ENCODE peak calls at places on chromosomes 6 and 20, in five cellular contexts. One of them, this sample, is unnamed.

GRCh38 chr6:110874880-110875547 is 429 bp downstream of the AMD1 start:
- DNase-seq in stimulated activated CD4-positive, alpha-beta T cell treated with anti-CD3 and anti-CD28 coated beads, Interleukin-4, amount 100 ng/mL, for 48 hours: peak
- DNase-seq in stimulated activated CD8-positive, alpha-beta memory T cell treated with anti-CD3 and anti-CD28 coated beads, Interleukin-2, amount 100 ng/mL, for 1 hour: peak
- DNase-seq in Caki2: peak
- DNase-seq in bronchial epithelial cell: no peak
- DNase-seq in this sample: no peak

GRCh38 chr6:33683576-33684427 is 27.7 kb downstream of the UQCC2 start:
- DNase-seq in stimulated activated CD8-positive, alpha-beta memory T cell treated with anti-CD3 and anti-CD28 coated beads, Interleukin-2, amount 100 ng/mL, for 1 hour: no peak
- DNase-seq in stimulated activated CD4-positive, alpha-beta T cell treated with anti-CD3 and anti-CD28 coated beads, Interleukin-4, amount 100 ng/mL, for 48 hours: no peak
- DNase-seq in bronchial epithelial cell: no peak
- DNase-seq in Caki2: no peak
- DNase-seq in this sample: no peak

GRCh38 chr6:75481936-75482593 is 11.5 kb downstream of the FILIP1 start:
- DNase-seq in stimulated activated CD4-positive, alpha-beta T cell treated with anti-CD3 and anti-CD28 coated beads, Interleukin-4, amount 100 ng/mL, for 48 hours: no peak
- DNase-seq in Caki2: no peak
- DNase-seq in bronchial epithelial cell: no peak
- DNase-seq in stimulated activated CD8-positive, alpha-beta memory T cell treated with anti-CD3 and anti-CD28 coated beads, Interleukin-2, amount 100 ng/mL, for 1 hour: no peak
- DNase-seq in this sample: no peak

GRCh38 chr20:48381353-48382120 is 446.3 kb downstream of the PREX1 start:
- DNase-seq in bronchial epithelial cell: no peak
- DNase-seq in Caki2: no peak
- DNase-seq in stimulated activated CD8-positive, alpha-beta memory T cell treated with anti-CD3 and anti-CD28 coated beads, Interleukin-2, amount 100 ng/mL, for 1 hour: no peak
- DNase-seq in stimulated activated CD4-positive, alpha-beta T cell treated with anti-CD3 and anti-CD28 coated beads, Interleukin-4, amount 100 ng/mL, for 48 hours: no peak
- DNase-seq in this sample: no peak

GRCh38 chr6:87944541-87944954 is 103.1 kb upstream of the SPACA1 start:
- DNase-seq in bronchial epithelial cell: peak
- DNase-seq in stimulated activated CD4-positive, alpha-beta T cell treated with anti-CD3 and anti-CD28 coated beads, Interleukin-4, amount 100 ng/mL, for 48 hours: no peak
- DNase-seq in stimulated activated CD8-positive, alpha-beta memory T cell treated with anti-CD3 and anti-CD28 coated beads, Interleukin-2, amount 100 ng/mL, for 1 hour: no peak
- DNase-seq in Caki2: no peak
- DNase-seq in this sample: no peak

GRCh38 chr6:45727824-45728449 is 287.7 kb downstream of the CLIC5 start:
- DNase-seq in Caki2: no peak
- DNase-seq in stimulated activated CD8-positive, alpha-beta memory T cell treated with anti-CD3 and anti-CD28 coated beads, Interleukin-2, amount 100 ng/mL, for 1 hour: no peak
- DNase-seq in stimulated activated CD4-positive, alpha-beta T cell treated with anti-CD3 and anti-CD28 coated beads, Interleukin-4, amount 100 ng/mL, for 48 hours: no peak
- DNase-seq in bronchial epithelial cell: no peak
- DNase-seq in this sample: no peak

GRCh38 chr20:2349801-2350200 is 30.9 kb upstream of the TGM6 start:
- DNase-seq in bronchial epithelial cell: peak
- DNase-seq in stimulated activated CD8-positive, alpha-beta memory T cell treated with anti-CD3 and anti-CD28 coated beads, Interleukin-2, amount 100 ng/mL, for 1 hour: no peak
- DNase-seq in stimulated activated CD4-positive, alpha-beta T cell treated with anti-CD3 and anti-CD28 coated beads, Interleukin-4, amount 100 ng/mL, for 48 hours: no peak
- DNase-seq in Caki2: peak
- DNase-seq in this sample: no peak

GRCh38 chr6:83536034-83536646 is 23.8 kb downstream of the PRSS35 start:
- DNase-seq in bronchial epithelial cell: peak
- DNase-seq in stimulated activated CD8-positive, alpha-beta memory T cell treated with anti-CD3 and anti-CD28 coated beads, Interleukin-2, amount 100 ng/mL, for 1 hour: peak
- DNase-seq in Caki2: no peak
- DNase-seq in stimulated activated CD4-positive, alpha-beta T cell treated with anti-CD3 and anti-CD28 coated beads, Interleukin-4, amount 100 ng/mL, for 48 hours: peak
- DNase-seq in this sample: peak

GRCh38 chr6:40490508-40490907 is 96.7 kb downstream of the LRFN2 start:
- DNase-seq in Caki2: no peak
- DNase-seq in stimulated activated CD8-positive, alpha-beta memory T cell treated with anti-CD3 and anti-CD28 coated beads, Interleukin-2, amount 100 ng/mL, for 1 hour: no peak
- DNase-seq in bronchial epithelial cell: no peak
- DNase-seq in stimulated activated CD4-positive, alpha-beta T cell treated with anti-CD3 and anti-CD28 coated beads, Interleukin-4, amount 100 ng/mL, for 48 hours: no peak
- DNase-seq in this sample: no peak

GRCh38 chr6:13648850-13649249 is 33.7 kb downstream of the NOL7 start:
- DNase-seq in stimulated activated CD4-positive, alpha-beta T cell treated with anti-CD3 and anti-CD28 coated beads, Interleukin-4, amount 100 ng/mL, for 48 hours: no peak
- DNase-seq in bronchial epithelial cell: no peak
- DNase-seq in stimulated activated CD8-positive, alpha-beta memory T cell treated with anti-CD3 and anti-CD28 coated beads, Interleukin-2, amount 100 ng/mL, for 1 hour: no peak
- DNase-seq in Caki2: no peak
- DNase-seq in this sample: no peak

GRCh38 chr20:50015993-50016770 is 33.4 kb downstream of the SNAI1 start:
- DNase-seq in stimulated activated CD4-positive, alpha-beta T cell treated with anti-CD3 and anti-CD28 coated beads, Interleukin-4, amount 100 ng/mL, for 48 hours: no peak
- DNase-seq in bronchial epithelial cell: no peak
- DNase-seq in Caki2: no peak
- DNase-seq in stimulated activated CD8-positive, alpha-beta memory T cell treated with anti-CD3 and anti-CD28 coated beads, Interleukin-2, amount 100 ng/mL, for 1 hour: no peak
- DNase-seq in this sample: peak

GRCh38 chr6:28068067-28068466 is 12.3 kb upstream of the ZNF165 start:
- DNase-seq in Caki2: no peak
- DNase-seq in stimulated activated CD4-positive, alpha-beta T cell treated with anti-CD3 and anti-CD28 coated beads, Interleukin-4, amount 100 ng/mL, for 48 hours: no peak
- DNase-seq in stimulated activated CD8-positive, alpha-beta memory T cell treated with anti-CD3 and anti-CD28 coated beads, Interleukin-2, amount 100 ng/mL, for 1 hour: no peak
- DNase-seq in bronchial epithelial cell: no peak
- DNase-seq in this sample: no peak

GRCh38 chr6:18985061-18985460 is 597.9 kb downstream of the RNF144B start:
- DNase-seq in stimulated activated CD4-positive, alpha-beta T cell treated with anti-CD3 and anti-CD28 coated beads, Interleukin-4, amount 100 ng/mL, for 48 hours: no peak
- DNase-seq in bronchial epithelial cell: no peak
- DNase-seq in stimulated activated CD8-positive, alpha-beta memory T cell treated with anti-CD3 and anti-CD28 coated beads, Interleukin-2, amount 100 ng/mL, for 1 hour: no peak
- DNase-seq in Caki2: no peak
- DNase-seq in this sample: no peak

GRCh38 chr6:75893058-75893775 is 144.2 kb downstream of the MYO6 start:
- DNase-seq in Caki2: peak
- DNase-seq in bronchial epithelial cell: peak
- DNase-seq in stimulated activated CD8-positive, alpha-beta memory T cell treated with anti-CD3 and anti-CD28 coated beads, Interleukin-2, amount 100 ng/mL, for 1 hour: no peak
- DNase-seq in stimulated activated CD4-positive, alpha-beta T cell treated with anti-CD3 and anti-CD28 coated beads, Interleukin-4, amount 100 ng/mL, for 48 hours: no peak
- DNase-seq in this sample: peak

GRCh38 chr6:7939864-7940228 is 29.3 kb upstream of the TXNDC5 start:
- DNase-seq in bronchial epithelial cell: no peak
- DNase-seq in stimulated activated CD8-positive, alpha-beta memory T cell treated with anti-CD3 and anti-CD28 coated beads, Interleukin-2, amount 100 ng/mL, for 1 hour: no peak
- DNase-seq in stimulated activated CD4-positive, alpha-beta T cell treated with anti-CD3 and anti-CD28 coated beads, Interleukin-4, amount 100 ng/mL, for 48 hours: no peak
- DNase-seq in Caki2: no peak
- DNase-seq in this sample: no peak

GRCh38 chr6:57254055-57254717 is 32.1 kb upstream of the RAB23 start:
- DNase-seq in stimulated activated CD4-positive, alpha-beta T cell treated with anti-CD3 and anti-CD28 coated beads, Interleukin-4, amount 100 ng/mL, for 48 hours: no peak
- DNase-seq in Caki2: no peak
- DNase-seq in bronchial epithelial cell: no peak
- DNase-seq in stimulated activated CD8-positive, alpha-beta memory T cell treated with anti-CD3 and anti-CD28 coated beads, Interleukin-2, amount 100 ng/mL, for 1 hour: no peak
- DNase-seq in this sample: no peak

GRCh38 chr20:9839626-9840025 is 750 bp upstream of the PAK5 start:
- DNase-seq in Caki2: no peak
- DNase-seq in bronchial epithelial cell: peak
- DNase-seq in stimulated activated CD4-positive, alpha-beta T cell treated with anti-CD3 and anti-CD28 coated beads, Interleukin-4, amount 100 ng/mL, for 48 hours: no peak
- DNase-seq in stimulated activated CD8-positive, alpha-beta memory T cell treated with anti-CD3 and anti-CD28 coated beads, Interleukin-2, amount 100 ng/mL, for 1 hour: no peak
- DNase-seq in this sample: no peak

GRCh38 chr6:30881392-30881986 is 2.8 kb upstream of the DDR1 start:
- DNase-seq in Caki2: no peak
- DNase-seq in stimulated activated CD8-positive, alpha-beta memory T cell treated with anti-CD3 and anti-CD28 coated beads, Interleukin-2, amount 100 ng/mL, for 1 hour: no peak
- DNase-seq in bronchial epithelial cell: no peak
- DNase-seq in stimulated activated CD4-positive, alpha-beta T cell treated with anti-CD3 and anti-CD28 coated beads, Interleukin-4, amount 100 ng/mL, for 48 hours: no peak
- DNase-seq in this sample: no peak

GRCh38 chr6:121334299-121335104 is at the start of gene TBC1D32:
- DNase-seq in stimulated activated CD8-positive, alpha-beta memory T cell treated with anti-CD3 and anti-CD28 coated beads, Interleukin-2, amount 100 ng/mL, for 1 hour: peak
- DNase-seq in Caki2: peak
- DNase-seq in stimulated activated CD4-positive, alpha-beta T cell treated with anti-CD3 and anti-CD28 coated beads, Interleukin-4, amount 100 ng/mL, for 48 hours: peak
- DNase-seq in bronchial epithelial cell: peak
- DNase-seq in this sample: peak

GRCh38 chr6:44302856-44303255 is 10.3 kb downstream of the AARS2 start:
- DNase-seq in Caki2: no peak
- DNase-seq in stimulated activated CD8-positive, alpha-beta memory T cell treated with anti-CD3 and anti-CD28 coated beads, Interleukin-2, amount 100 ng/mL, for 1 hour: no peak
- DNase-seq in stimulated activated CD4-positive, alpha-beta T cell treated with anti-CD3 and anti-CD28 coated beads, Interleukin-4, amount 100 ng/mL, for 48 hours: no peak
- DNase-seq in bronchial epithelial cell: no peak
- DNase-seq in this sample: no peak

GRCh38 chr6:127554435-127555006 is 22.5 kb upstream of the C6orf58 start:
- DNase-seq in Caki2: peak
- DNase-seq in stimulated activated CD4-positive, alpha-beta T cell treated with anti-CD3 and anti-CD28 coated beads, Interleukin-4, amount 100 ng/mL, for 48 hours: no peak
- DNase-seq in stimulated activated CD8-positive, alpha-beta memory T cell treated with anti-CD3 and anti-CD28 coated beads, Interleukin-2, amount 100 ng/mL, for 1 hour: no peak
- DNase-seq in bronchial epithelial cell: peak
- DNase-seq in this sample: peak

GRCh38 chr6:35044771-35045275 is 96.3 kb downstream of the TCP11 start:
- DNase-seq in bronchial epithelial cell: peak
- DNase-seq in stimulated activated CD4-positive, alpha-beta T cell treated with anti-CD3 and anti-CD28 coated beads, Interleukin-4, amount 100 ng/mL, for 48 hours: no peak
- DNase-seq in stimulated activated CD8-positive, alpha-beta memory T cell treated with anti-CD3 and anti-CD28 coated beads, Interleukin-2, amount 100 ng/mL, for 1 hour: no peak
- DNase-seq in Caki2: no peak
- DNase-seq in this sample: no peak

GRCh38 chr20:44644384-44645131 is 6.9 kb downstream of the ADA start:
- DNase-seq in bronchial epithelial cell: no peak
- DNase-seq in stimulated activated CD4-positive, alpha-beta T cell treated with anti-CD3 and anti-CD28 coated beads, Interleukin-4, amount 100 ng/mL, for 48 hours: no peak
- DNase-seq in stimulated activated CD8-positive, alpha-beta memory T cell treated with anti-CD3 and anti-CD28 coated beads, Interleukin-2, amount 100 ng/mL, for 1 hour: no peak
- DNase-seq in Caki2: no peak
- DNase-seq in this sample: no peak